ENCODE peak calls at places on chromosomes 1 and 21, in seven cellular contexts. A is lower leg skin, I is hepatic stellate cell, P is GM04503, C is DMS53, V is NCI-H345, H is fibroblast of gingiva. D is an unnamed sample.

GRCh38 chr1:247437551-247438535 is 20.1 kb downstream of the OR2B11 start:
- DNase-seq in A (no peak), I (no peak), P (no peak), C (no peak), V (no peak), H (no peak), D (no peak)

GRCh38 chr1:165222580-165222979 is 133.9 kb downstream of the LMX1A start:
- DNase-seq in A (no peak), I (no peak), P (no peak), C (no peak), V (no peak), H (no peak), D (no peak)

GRCh38 chr21:45051580-45052434 is 22.6 kb upstream of the ADARB1 start:
- DNase-seq in A (no peak), I (no peak), P (no peak), C (no peak), V (no peak), H (peak), D (no peak)

GRCh38 chr1:156436319-156437043 is 64.1 kb downstream of the MEF2D start:
- DNase-seq in A (no peak), I (no peak), P (no peak), C (peak), V (peak), H (no peak), D (no peak)

GRCh38 chr1:10888289-10888688 is 91.8 kb upstream of the CASZ1 start:
- DNase-seq in A (no peak), I (no peak), P (no peak), C (no peak), V (no peak), H (no peak), D (no peak)

GRCh38 chr1:180926164-180926981 is 13.7 kb downstream of the KIAA1614 start:
- DNase-seq in A (no peak), I (peak), P (no peak), C (peak), V (peak), H (peak), D (peak)

GRCh38 chr1:240109920-240110685 is 18.4 kb downstream of the FMN2 start:
- DNase-seq in A (no peak), I (no peak), P (no peak), C (no peak), V (no peak), H (no peak), D (peak)

GRCh38 chr21:29477941-29478340 is 179.2 kb downstream of the BACH1 start:
- DNase-seq in A (no peak), I (no peak), P (peak), C (no peak), V (no peak), H (peak), D (peak)

GRCh38 chr1:9413877-9414213 is 121.2 kb downstream of the SPSB1 start:
- DNase-seq in A (no peak), I (peak), P (peak), C (no peak), V (no peak), H (no peak), D (peak)

GRCh38 chr1:91750398-91750996 is 135.5 kb downstream of the TGFBR3 start:
- DNase-seq in A (peak), I (no peak), P (no peak), C (no peak), V (no peak), H (peak), D (no peak)

GRCh38 chr1:229058111-229058551 is 212.8 kb upstream of the RAB4A start:
- DNase-seq in A (no peak), I (no peak), P (no peak), C (peak), V (peak), H (no peak), D (no peak)

D was measured in adipocyte.